ENCODE peak calls at places on chromosomes 4 and X, in five cellular contexts. D is HFF-Myc, M is neural crest cell, I is tibial artery, W is nephron progenitor cell. L is an unnamed sample.

GRCh38 chr4:135368826-135369225 is 1167.2 kb upstream of the PABPC4L start:
- DNase-seq in W (no peak), D (no peak), I (no peak), M (no peak), L (no peak)

GRCh38 chr4:122702939-122703338 is 29.6 kb upstream of the BBS12 start:
- DNase-seq in D (no peak), M (no peak), I (no peak), W (no peak), L (no peak)

GRCh38 chr4:11698033-11698432 is 269.3 kb upstream of the HS3ST1 start:
- DNase-seq in W (no peak), M (no peak), I (no peak), D (no peak), L (no peak)

GRCh38 chr4:164931551-164932324 is 45.7 kb downstream of the TRIM61 start:
- DNase-seq in W (no peak), M (no peak), I (no peak), D (no peak), L (no peak)

GRCh38 chr4:109046549-109047171 is 255.8 kb downstream of the COL25A1 start:
- DNase-seq in M (no peak), D (no peak), I (no peak), W (no peak), L (no peak)

GRCh38 chrX:7120578-7121219 is 26.8 kb upstream of the STS start:
- DNase-seq in D (no peak), W (no peak), M (no peak), I (no peak), L (no peak)

GRCh38 chr4:113760094-113760851 is 1.3 kb downstream of the CAMK2D start:
- DNase-seq in M (peak), I (peak), W (peak), D (no peak), L (no peak)

GRCh38 chr4:71540749-71541269 is 202.0 kb downstream of the SLC4A4 start:
- DNase-seq in W (no peak), D (no peak), M (no peak), I (no peak), L (no peak)

GRCh38 chrX:137031517-137032377 is 2.0 kb downstream of the GPR101 start:
- DNase-seq in M (peak), I (no peak), D (peak), W (peak), L (no peak)

GRCh38 chrX:16445166-16445752 is 204.7 kb upstream of the S100G start:
- DNase-seq in M (peak), I (no peak), D (no peak), W (peak), L (no peak)

GRCh38 chrX:42680651-42681050 is 97.3 kb downstream of the PPP1R2C start:
- DNase-seq in D (no peak), I (no peak), W (no peak), M (no peak), L (no peak)

GRCh38 chr4:7960790-7961655 is 21.4 kb upstream of the AFAP1 start:
- DNase-seq in W (no peak), M (no peak), D (peak), I (no peak), L (no peak)

GRCh38 chrX:81120936-81121351 is 80.8 kb downstream of the HMGN5 start:
- DNase-seq in I (peak), M (peak), D (no peak), W (peak), L (no peak)

GRCh38 chr4:142379277-142380051 is 466.6 kb downstream of the INPP4B start:
- DNase-seq in W (no peak), D (peak), M (no peak), I (no peak), L (peak)

GRCh38 chrX:21813612-21814368 is 25.6 kb upstream of the MBTPS2 start:
- DNase-seq in D (no peak), W (no peak), M (no peak), I (no peak), L (no peak)

GRCh38 chrX:111168314-111168713 is 72.3 kb downstream of the PAK3 start:
- DNase-seq in W (peak), I (no peak), D (no peak), M (peak), L (no peak)

GRCh38 chr4:146490106-146490505 is 31.6 kb downstream of the SLC10A7 start:
- DNase-seq in D (no peak), M (no peak), I (no peak), W (no peak), L (no peak)

GRCh38 chr4:10158355-10158942 is 41.9 kb upstream of the WDR1 start:
- DNase-seq in M (no peak), I (no peak), D (no peak), W (no peak), L (no peak)

GRCh38 chr4:71126719-71127118 is 133.3 kb downstream of the DCK start:
- DNase-seq in M (no peak), D (peak), W (no peak), I (no peak), L (no peak)

GRCh38 chr4:124151031-124151430 is 561.5 kb downstream of the ANKRD50 start:
- DNase-seq in M (no peak), I (no peak), W (no peak), D (no peak), L (no peak)

GRCh38 chr4:35591035-35591434 is 653.3 kb downstream of the ARAP2 start:
- DNase-seq in W (no peak), D (no peak), I (no peak), M (no peak), L (no peak)

GRCh38 chrX:28649541-28649940 is 62.3 kb downstream of the IL1RAPL1 start:
- DNase-seq in I (no peak), D (no peak), W (no peak), M (no peak), L (no peak)

GRCh38 chr4:182560358-182560757 is 317.2 kb downstream of the TENM3 start:
- DNase-seq in M (peak), W (peak), D (no peak), I (no peak), L (no peak)

GRCh38 chrX:397575-397974 is 10.9 kb upstream of the PPP2R3B start:
- DNase-seq in M (peak), W (peak), I (no peak), D (peak), L (peak)

GRCh38 chr4:156642161-156642560 is 329.4 kb downstream of the PDGFC start:
- DNase-seq in M (no peak), W (no peak), D (no peak), I (no peak), L (no peak)

GRCh38 chr4:108370291-108370690 is 201.6 kb upstream of the LEF1 start:
- DNase-seq in I (no peak), D (no peak), W (peak), M (no peak), L (no peak)

GRCh38 chr4:7967501-7968261 is 28.0 kb upstream of the AFAP1 start:
- DNase-seq in D (no peak), W (no peak), I (no peak), M (no peak), L (no peak)

GRCh38 chrX:15343075-15343476 is 7.8 kb upstream of the PIGA start:
- DNase-seq in M (no peak), D (no peak), W (no peak), I (peak), L (no peak)

GRCh38 chr4:129223955-129224354 is 128.0 kb downstream of the C4orf33 start:
- DNase-seq in I (no peak), M (no peak), W (no peak), D (no peak), L (no peak)

GRCh38 chr4:2102045-2102883 is 43.1 kb downstream of the NAT8L start:
- DNase-seq in M (no peak), I (no peak), W (no peak), D (no peak), L (no peak)

GRCh38 chrX:134172588-134173259 is 64.3 kb upstream of the CCDC160 start:
- DNase-seq in M (no peak), D (no peak), I (peak), W (peak), L (no peak)

GRCh38 chr4:85772470-85772869 is 297.5 kb downstream of the ARHGAP24 start:
- DNase-seq in W (no peak), D (no peak), M (no peak), I (no peak), L (no peak)

GRCh38 chr4:101669138-101669831 is 121.2 kb upstream of the BANK1 start:
- DNase-seq in I (no peak), M (no peak), W (no peak), D (no peak), L (no peak)

GRCh38 chrX:140439455-140439854 is 65.4 kb downstream of the SOX3 start:
- DNase-seq in D (no peak), M (peak), I (no peak), W (peak), L (no peak)

GRCh38 chr4:150799207-150799606 is 215.9 kb downstream of the LRBA start:
- DNase-seq in D (no peak), M (no peak), W (no peak), I (no peak), L (no peak)

GRCh38 chr4:141724646-141725045 is 88.3 kb downstream of the IL15 start:
- DNase-seq in M (no peak), D (no peak), W (no peak), I (no peak), L (no peak)

GRCh38 chr4:159012381-159012780 is 90.5 kb upstream of the RAPGEF2 start:
- DNase-seq in W (no peak), D (no peak), I (no peak), M (no peak), L (no peak)

GRCh38 chrX:13638826-13639225 is 14.1 kb upstream of the TCEANC start:
- DNase-seq in D (no peak), M (no peak), I (no peak), W (no peak), L (no peak)

GRCh38 chr4:156623376-156623775 is 348.2 kb downstream of the PDGFC start:
- DNase-seq in W (no peak), I (no peak), D (no peak), M (no peak), L (no peak)

GRCh38 chrX:19443886-19444530 is 71.3 kb downstream of the MAP3K15 start:
- DNase-seq in M (no peak), D (no peak), W (no peak), I (no peak), L (no peak)

DNA sequence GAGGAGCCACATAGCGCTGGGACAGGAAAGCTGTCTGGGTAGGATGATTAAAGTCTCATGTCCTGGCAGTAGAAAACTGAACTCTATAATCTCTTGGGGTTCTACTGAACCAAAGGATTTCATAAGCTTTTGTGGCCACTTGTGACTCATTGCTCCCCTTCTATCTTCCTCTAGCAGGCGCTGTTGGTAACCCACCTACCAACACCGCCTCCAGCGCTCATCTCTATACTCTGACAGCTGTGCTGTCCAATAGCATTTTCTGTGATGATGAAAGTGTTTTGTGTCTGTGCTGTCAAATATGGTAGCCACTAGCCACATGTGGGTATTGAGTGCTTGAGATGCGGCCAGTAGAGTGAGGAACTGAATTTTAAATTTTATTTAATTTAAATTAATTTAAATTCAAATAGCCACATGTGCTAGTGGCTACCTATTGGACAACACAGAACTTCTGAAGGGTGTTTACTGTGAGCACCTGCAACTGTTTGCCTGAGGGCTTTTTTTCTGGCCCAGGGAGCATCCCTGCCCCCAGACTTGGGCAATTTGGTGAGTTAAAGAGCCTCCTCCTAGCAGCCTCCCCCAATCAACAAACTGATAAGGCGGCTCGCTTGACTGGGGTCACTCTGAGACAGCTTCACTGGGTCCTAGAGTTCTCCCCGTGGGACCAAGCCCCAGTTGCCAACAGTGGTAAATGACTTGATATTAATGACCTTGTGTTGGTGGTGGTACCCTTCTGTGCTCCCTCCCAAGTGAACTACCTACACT is 169.2 kb upstream of the ATP6AP2 start:
- DNase-seq in D (no peak), I (no peak), M (no peak), W (no peak), L (no peak)
- TF ChIP-seq CTCF in D (peak), I (no peak), M (no peak), W (peak), L (no peak)

DNA sequence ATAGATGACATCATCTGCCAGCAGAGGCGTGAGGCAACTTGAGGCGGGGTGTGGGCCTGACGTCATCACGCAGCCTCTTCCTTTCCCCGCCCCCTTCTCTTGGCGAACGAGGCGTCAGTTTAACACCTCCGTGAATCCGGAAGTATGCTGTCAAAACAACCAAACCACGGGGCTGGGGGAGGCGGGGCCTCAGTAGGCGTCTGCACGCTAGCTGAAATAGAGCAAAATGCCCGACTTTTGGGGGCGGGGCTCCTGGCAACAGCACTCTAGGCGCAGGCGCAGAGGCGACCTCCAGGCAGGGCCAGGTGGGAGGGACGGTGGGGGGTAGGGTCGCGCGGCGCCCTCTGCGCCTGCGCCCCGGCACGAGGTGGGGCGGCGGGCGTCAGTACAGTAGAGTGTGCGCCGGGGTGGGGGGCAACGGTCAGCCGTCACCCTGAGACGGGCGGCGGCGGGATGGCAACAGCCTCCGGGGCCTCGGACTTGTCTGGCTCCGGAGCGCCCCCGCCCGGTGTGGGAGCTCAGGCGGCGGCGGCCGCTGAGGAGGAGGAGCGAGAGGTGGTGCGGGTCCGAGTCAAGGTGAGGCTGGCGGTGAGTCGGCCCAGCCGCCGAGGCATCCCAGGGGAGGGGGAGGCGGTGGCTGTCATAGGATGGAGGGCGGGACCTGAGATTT is at the start of gene TBC1D25:
- DNase-seq in I (peak), M (peak), D (peak), W (peak), L (peak)
- TF ChIP-seq CTCF in I (peak), M (peak), D (peak), W (no peak), L (peak)

GRCh38 chrX:10984213-10984612 is 126.9 kb upstream of the HCCS start:
- DNase-seq in M (no peak), D (no peak), W (no peak), I (no peak), L (no peak)

GRCh38 chrX:10989386-10989785 is 121.7 kb upstream of the HCCS start:
- DNase-seq in I (no peak), D (no peak), M (no peak), W (no peak), L (no peak)

GRCh38 chrX:10983526-10983925 is 127.6 kb upstream of the HCCS start:
- DNase-seq in W (no peak), M (no peak), I (no peak), D (no peak), L (no peak)

GRCh38 chrX:10988653-10989052 is 122.5 kb upstream of the HCCS start:
- DNase-seq in I (no peak), W (no peak), D (no peak), M (no peak), L (no peak)

GRCh38 chrX:10986616-10987015 is 124.5 kb upstream of the HCCS start:
- DNase-seq in D (no peak), W (no peak), I (no peak), M (no peak), L (no peak)
- TF ChIP-seq CTCF in D (no peak), W (no peak), I (no peak), M (no peak), L (no peak)

DNA sequence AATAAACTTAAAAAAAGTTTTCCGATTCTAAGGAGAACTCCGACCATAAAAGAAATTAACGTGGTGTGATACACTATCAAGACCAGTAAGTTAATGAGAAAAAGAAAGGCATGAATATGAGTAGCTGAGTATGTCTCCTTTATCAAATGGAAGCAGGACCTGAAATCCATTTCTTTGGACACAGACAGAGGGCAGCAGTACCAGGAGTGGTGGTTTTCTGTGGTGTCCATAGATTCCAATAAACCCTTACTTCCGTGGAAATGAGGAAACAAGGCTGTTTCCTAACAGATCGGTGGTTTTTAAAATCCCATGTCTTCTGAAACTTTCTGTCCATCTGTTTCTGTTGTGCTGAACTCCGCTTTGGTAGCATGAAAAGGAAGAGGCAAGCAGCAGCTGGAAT is 128.5 kb upstream of the TSPAN5 start:
- DNase-seq in D (peak), M (no peak), W (no peak), I (no peak), L (no peak)
- TF ChIP-seq CTCF in D (peak), M (no peak), W (no peak), I (no peak), L (peak)

DNA sequence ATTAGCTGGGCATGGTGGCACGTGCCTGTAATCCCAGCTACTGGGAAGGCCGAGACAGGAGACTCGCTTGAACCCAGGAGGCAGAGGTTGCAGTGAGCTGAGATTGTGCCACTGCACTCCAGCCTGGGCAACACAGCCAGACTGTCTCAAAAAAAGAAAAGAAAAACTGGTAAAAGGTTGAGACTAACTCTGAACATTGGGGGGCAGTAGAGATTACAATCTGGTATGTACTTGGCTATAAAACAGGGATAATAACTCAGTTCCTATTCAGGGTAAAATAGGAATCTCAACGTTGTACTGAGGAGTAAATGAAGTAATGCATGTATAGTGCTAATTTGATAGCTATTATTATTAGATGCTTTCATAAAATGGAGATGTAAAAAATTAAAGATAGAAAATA is 12.5 kb upstream of the KLF8 start:
- DNase-seq in D (no peak), I (no peak), W (no peak), M (no peak), L (no peak)
- TF ChIP-seq CTCF in D (no peak), I (peak), W (no peak), M (peak), L (peak)

GRCh38 chr4:140367738-140368137 is 5.7 kb upstream of the SCOC start:
- DNase-seq in M (no peak), D (no peak), W (no peak), I (no peak), L (no peak)

GRCh38 chr4:140374130-140374477 is 658 bp downstream of the SCOC start:
- DNase-seq in W (no peak), D (no peak), I (no peak), M (no peak), L (no peak)

GRCh38 chr4:140368686-140369085 is 4.8 kb upstream of the SCOC start:
- DNase-seq in I (no peak), M (no peak), D (no peak), W (no peak), L (no peak)

GRCh38 chr4:140373328-140374129 is at the start of gene SCOC:
- DNase-seq in D (peak), W (peak), M (peak), I (peak), L (peak)

DNA sequence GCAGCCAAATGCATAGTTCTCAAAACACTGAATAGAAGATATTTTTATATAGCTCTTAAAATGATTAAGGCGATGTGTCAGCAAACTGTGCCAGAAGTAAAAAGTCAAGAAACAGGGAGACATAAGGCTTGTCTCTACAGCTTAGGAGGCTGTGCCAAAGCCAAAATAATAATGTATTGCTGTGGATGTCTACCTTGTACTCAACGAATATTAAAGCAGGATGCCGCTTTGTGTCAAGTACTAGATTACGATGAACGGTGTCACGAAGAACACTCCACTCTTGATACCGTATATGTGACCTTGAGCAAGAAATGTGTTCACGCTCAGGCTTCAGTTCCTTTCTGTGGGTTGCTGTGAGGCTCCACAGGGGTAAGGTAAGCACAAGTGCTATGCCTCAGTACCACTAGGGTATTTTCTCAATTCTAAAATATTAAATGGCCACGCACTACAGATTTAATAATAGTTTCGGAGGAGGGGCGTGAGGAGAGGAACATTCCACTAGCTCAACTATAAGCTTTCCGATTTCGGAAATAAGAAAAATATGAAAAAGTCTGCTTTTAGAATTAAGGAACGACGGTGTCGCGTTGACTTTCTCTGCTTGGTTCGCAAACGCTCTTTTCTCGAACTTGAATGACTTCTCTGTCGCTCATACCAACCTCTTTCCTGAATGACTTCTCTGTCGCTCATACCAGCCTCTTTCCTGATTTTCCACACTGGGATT is 679 bp upstream of the SCOC start:
- DNase-seq in D (no peak), M (no peak), W (no peak), I (no peak), L (no peak)
- TF ChIP-seq CTCF in D (no peak), M (peak), W (no peak), I (peak), L (no peak)

L was measured in AG09319.